ENCODE peak calls at places on chromosomes 11 and 22, in four cellular contexts. J is psoas muscle, D is mammary epithelial cell, S is transverse colon. U is an unnamed sample.

GRCh38 chr11:105861225-105861624 is 160.8 kb downstream of the MSANTD4 start:
- DNase-seq in J (no peak), D (no peak), S (no peak), U (no peak)

GRCh38 chr11:20156280-20156875 is 3.9 kb downstream of the DBX1 start:
- DNase-seq in J (peak; percentile 14), D (no peak), S (peak; percentile 42), U (no peak)

GRCh38 chr11:119626197-119626909 is 102.6 kb downstream of the NECTIN1 start:
- DNase-seq in J (no peak), D (no peak), S (no peak), U (no peak)

GRCh38 chr22:25067851-25068421 is 115.4 kb downstream of the KIAA1671 start:
- DNase-seq in J (peak; percentile 41), D (no peak), S (peak; percentile 41), U (peak; percentile 94)

GRCh38 chr11:133331031-133331430 is 201.3 kb downstream of the OPCML start:
- DNase-seq in J (no peak), D (no peak), S (no peak), U (no peak)

GRCh38 chr11:73210916-73211667 is 7.0 kb upstream of the P2RY2 start:
- DNase-seq in J (no peak), D (no peak), S (no peak), U (no peak)

GRCh38 chr11:115912484-115912945 is 408.3 kb upstream of the CADM1 start:
- DNase-seq in J (no peak), D (peak; percentile 30), S (no peak), U (no peak)

GRCh38 chr22:19674129-19674928 is 40.0 kb upstream of the SEPTIN5 start:
- DNase-seq in J (no peak), D (no peak), S (no peak), U (no peak)

GRCh38 chr11:66243816-66244215 is 24.6 kb upstream of the RAB1B start:
- DNase-seq in J (no peak), D (no peak), S (no peak), U (no peak)

GRCh38 chr22:27637604-27638003 is 164.0 kb downstream of the MN1 start:
- DNase-seq in J (no peak), D (peak; percentile 36), S (no peak), U (no peak)

GRCh38 chr11:20443596-20443995 is 56.1 kb downstream of the PRMT3 start:
- DNase-seq in J (no peak), D (peak; percentile 4), S (no peak), U (no peak)

GRCh38 chr11:1073261-1073724 is 1.4 kb upstream of the MUC2 start:
- DNase-seq in J (peak; percentile 38), D (peak; percentile 58), S (peak; percentile 86), U (no peak)

GRCh38 chr11:130124096-130124495 is 35.5 kb upstream of the ST14 start:
- DNase-seq in J (peak; percentile 87), D (peak; percentile 89), S (peak; percentile 28), U (no peak)

GRCh38 chr11:130128626-130129025 is 31.0 kb upstream of the ST14 start:
- DNase-seq in J (no peak), D (no peak), S (no peak), U (no peak)

GRCh38 chr11:130127509-130127908 is 32.1 kb upstream of the ST14 start:
- DNase-seq in J (no peak), D (no peak), S (no peak), U (no peak)

GRCh38 chr11:130123414-130124040 is 36.1 kb upstream of the ST14 start:
- DNase-seq in J (no peak), D (no peak), S (no peak), U (no peak)

GRCh38 chr11:130125638-130126037 is 33.9 kb upstream of the ST14 start:
- DNase-seq in J (no peak), D (no peak), S (no peak), U (no peak)
- H3K4me1 ChIP-seq in J (peaks cover 14% of the 10 kb centered on the region), D (peaks cover 39% of the 10 kb centered on the region), S (no peaks in the 10 kb centered on the region), U (no peaks in the 10 kb centered on the region)

GRCh38 chr22:40477683-40478348 is 107.4 kb downstream of the SGSM3 start:
- DNase-seq in J (no peak), D (no peak), S (no peak), U (no peak)
- H3K4me3 ChIP-seq in J (no peak overlapping the region), D (no peak overlapping the region), S (no peak overlapping the region), U (no peak overlapping the region)

GRCh38 chr11:13168281-13168680 is 109.3 kb upstream of the BMAL1 start:
- DNase-seq in J (no peak), D (peak; percentile 86), S (no peak), U (no peak)
- TF ChIP-seq CTCF in J (no peak), D (no peak), S (no peak), U (no peak)

DNA sequence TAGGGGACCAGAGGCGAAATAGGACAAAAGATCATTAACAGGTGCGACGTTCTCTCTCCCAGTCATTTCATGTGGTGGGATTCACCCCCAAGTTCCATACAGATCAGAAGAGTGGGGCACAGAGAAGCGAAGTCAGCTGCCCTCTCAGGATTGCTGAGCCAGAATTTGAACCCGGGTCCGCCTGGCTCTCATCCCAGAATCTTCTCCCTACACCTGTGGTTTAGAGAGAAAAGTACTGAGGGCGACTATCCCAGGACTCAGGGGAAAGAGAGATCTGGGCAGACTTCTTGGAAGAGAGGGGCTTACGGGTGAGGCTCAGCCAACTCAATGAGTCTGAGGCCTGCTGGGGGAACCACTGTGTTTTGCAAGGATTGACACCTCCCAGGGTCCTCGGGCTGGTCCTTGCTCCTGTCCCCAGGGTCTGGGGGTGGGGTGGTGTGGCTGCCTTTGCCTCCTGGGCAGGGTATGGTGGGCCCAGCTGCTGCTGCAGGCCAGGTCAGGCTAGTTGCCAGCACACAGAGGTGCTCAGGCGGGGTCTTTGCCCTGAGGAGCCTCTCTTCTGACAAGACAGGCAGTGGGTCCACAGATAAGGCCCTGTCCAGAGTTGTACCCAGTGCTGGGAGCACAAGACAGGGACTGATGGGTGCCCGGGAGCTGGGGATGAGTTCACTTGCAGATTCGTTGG is 1.1 kb downstream of the CAPN5 start:
- DNase-seq in J (no peak), D (no peak), S (peak; percentile 11), U (no peak)
- H3K4me1 ChIP-seq in J (no peaks in the 10 kb centered on the region), D (peaks cover 7% of the 10 kb centered on the region), S (peaks cover 22% of the 10 kb centered on the region), U (peaks cover 26% of the 10 kb centered on the region)

GRCh38 chr11:68118753-68119448 is 2.3 kb downstream of the CHKA start:
- DNase-seq in J (no peak), D (no peak), S (peak; percentile 50), U (no peak)
- H3K4me3 ChIP-seq in J (peak overlapping the region; percentile 81), D (no peak overlapping the region), S (no peak overlapping the region), U (no peak overlapping the region)

DNA sequence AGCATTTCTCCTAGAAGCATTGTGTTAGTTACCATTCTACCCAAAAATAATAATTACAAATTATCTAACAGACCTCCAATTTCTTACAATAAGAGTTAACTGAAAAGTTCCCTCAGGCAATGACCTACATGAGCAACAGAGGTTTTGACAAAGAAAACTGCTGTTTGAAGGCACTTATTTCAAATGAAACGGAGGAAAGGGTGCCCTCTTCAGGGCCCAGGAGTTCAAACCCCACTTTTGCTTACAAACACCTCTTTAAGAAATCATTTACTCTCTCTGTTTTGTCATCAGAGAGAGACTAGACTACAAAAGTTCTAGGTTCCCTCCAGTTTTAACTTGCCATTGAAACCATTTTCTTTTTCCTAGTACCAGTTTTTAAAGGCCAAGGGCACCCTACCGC is 56.7 kb downstream of the AMBRA1 start:
- DNase-seq in J (no peak), D (no peak), S (no peak), U (no peak)
- TF ChIP-seq CTCF in J (no peak), D (no peak), S (no peak), U (peak; percentile 35)

DNA sequence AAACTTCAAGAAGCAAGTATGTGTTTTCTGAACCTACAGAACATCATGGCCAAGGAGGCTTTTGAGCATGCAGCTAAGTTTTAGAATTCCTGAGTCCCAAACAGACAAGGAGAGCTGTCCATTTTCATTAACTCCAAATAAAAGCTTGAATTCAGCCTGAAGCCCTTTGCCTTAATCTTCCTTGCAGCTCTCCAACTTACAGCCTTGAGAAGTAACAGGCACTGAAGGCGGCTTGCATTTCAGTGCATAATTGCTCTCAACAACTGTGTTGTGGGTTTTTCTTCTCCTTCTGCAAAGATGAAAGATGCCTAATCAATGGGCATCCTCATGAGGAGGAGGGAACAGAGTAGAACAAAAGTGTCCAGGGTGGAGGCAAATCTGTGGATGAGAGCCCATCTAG is 286.0 kb downstream of the FAT3 start:
- DNase-seq in J (no peak), D (no peak), S (no peak), U (no peak)
- H3K4me1 ChIP-seq in J (no peaks in the 10 kb centered on the region), D (no peaks in the 10 kb centered on the region), S (no peaks in the 10 kb centered on the region), U (no peaks in the 10 kb centered on the region)

DNA sequence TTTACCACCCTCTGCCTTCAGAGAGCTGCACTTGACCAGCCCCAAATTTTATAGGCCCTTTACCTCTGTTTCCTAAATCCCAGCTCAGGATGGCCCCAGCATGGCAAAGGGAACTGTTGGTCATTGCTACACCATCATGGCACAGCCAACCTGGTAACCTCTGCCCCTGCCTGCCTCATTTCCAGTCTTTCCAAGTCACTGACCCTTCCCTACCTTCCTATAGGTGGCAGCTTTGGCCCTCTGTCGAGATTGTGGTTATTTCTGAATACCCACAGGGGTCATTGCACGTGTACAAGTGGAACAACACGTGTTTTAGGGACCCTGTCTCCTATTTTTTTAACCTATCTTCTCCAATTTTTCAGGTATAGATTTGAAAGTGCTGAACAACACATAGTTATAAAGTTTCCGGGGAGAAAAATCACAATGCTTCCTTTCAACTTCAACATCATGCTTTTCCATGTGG is 2.8 kb downstream of the GALNT18 start:
- DNase-seq in J (no peak), D (no peak), S (no peak), U (no peak)
- H3K4me3 ChIP-seq in J (peak overlapping the region; percentile 69), D (no peak overlapping the region), S (no peak overlapping the region), U (no peak overlapping the region)

GRCh38 chr22:17888855-17889254 is 114.6 kb upstream of the BID start:
- DNase-seq in J (no peak), D (no peak), S (no peak), U (no peak)
- TF ChIP-seq CTCF in J (peak; percentile 34), D (no peak), S (no peak), U (no peak)